ENCODE peak calls at places on chromosomes 6 and 20, in eight cellular contexts. U, E, A, R, I, M, Z and O are unnamed samples.

GRCh38 chr20:36128463-36129176 is 25.9 kb upstream of the EPB41L1 start:
- DNase-seq in A (peak; percentile 98), M (no peak), R (peak; percentile 39), E (no peak), I (no peak), Z (no peak), U (peak; percentile 31), O (no peak)

GRCh38 chr6:106453756-106454367 is 93.3 kb downstream of the CRYBG1 start:
- DNase-seq in E (no peak), R (no peak), U (no peak), A (no peak), I (no peak), M (no peak), Z (no peak), O (no peak)

GRCh38 chr20:10433014-10433622 is 904 bp downstream of the MKKS start:
- DNase-seq in R (no peak), Z (no peak), E (no peak), I (no peak), M (no peak), U (no peak), A (peak; percentile 25), O (no peak)

GRCh38 chr6:1678201-1678600 is 68.5 kb downstream of the FOXC1 start:
- DNase-seq in M (no peak), A (no peak), I (no peak), U (no peak), R (no peak), Z (no peak), E (no peak), O (no peak)

GRCh38 chr6:5094327-5094726 is 9.2 kb downstream of the PPP1R3G start:
- DNase-seq in R (no peak), I (no peak), M (no peak), U (peak; percentile 94), E (no peak), Z (no peak), A (peak; percentile 96), O (no peak)

GRCh38 chr6:122246906-122247658 is 152.4 kb upstream of the HSF2 start:
- DNase-seq in M (no peak), R (no peak), E (no peak), I (no peak), U (no peak), A (no peak), Z (no peak), O (no peak)

GRCh38 chr20:11170025-11170424 is 496.2 kb upstream of the JAG1 start:
- DNase-seq in I (no peak), A (no peak), E (no peak), M (no peak), U (no peak), R (no peak), Z (no peak), O (no peak)

GRCh38 chr6:5752282-5752681 is 254.4 kb downstream of the NRN1 start:
- DNase-seq in E (no peak), I (no peak), R (no peak), A (peak; percentile 80), U (peak; percentile 73), M (no peak), Z (no peak), O (no peak)

GRCh38 chr6:98839788-98840361 is 5.5 kb downstream of the POU3F2 start:
- DNase-seq in A (peak; percentile 33), M (no peak), R (no peak), Z (no peak), U (peak; percentile 58), I (no peak), E (no peak), O (no peak)

GRCh38 chr6:22727709-22728108 is 158.3 kb downstream of the HDGFL1 start:
- DNase-seq in R (no peak), A (peak; percentile 30), Z (no peak), U (no peak), I (no peak), M (no peak), E (no peak), O (no peak)

GRCh38 chr6:44156494-44157151 is 2.0 kb upstream of the CAPN11 start:
- DNase-seq in Z (no peak), E (no peak), A (no peak), R (no peak), U (no peak), I (no peak), M (no peak), O (no peak)

GRCh38 chr20:21246143-21246542 is 57.0 kb upstream of the XRN2 start:
- DNase-seq in R (no peak), M (no peak), Z (no peak), U (no peak), I (no peak), A (no peak), E (no peak), O (no peak)

GRCh38 chr20:61980647-61981583 is 84.8 kb downstream of the TAF4 start:
- DNase-seq in M (no peak), R (peak; percentile 53), I (no peak), A (peak; percentile 20), E (no peak), Z (peak; percentile 3), U (peak; percentile 22), O (peak; percentile 22)

GRCh38 chr6:94953867-94954631 is 623.3 kb upstream of the MANEA start:
- DNase-seq in R (no peak), A (no peak), M (no peak), Z (no peak), E (no peak), U (no peak), I (no peak), O (no peak)

GRCh38 chr6:116439572-116439971 is 21.6 kb upstream of the CALHM6 start:
- DNase-seq in Z (no peak), I (no peak), E (no peak), A (peak; percentile 29), R (no peak), U (peak; percentile 49), M (no peak), O (no peak)

GRCh38 chr6:133923938-133924593 is 29.0 kb upstream of the TBPL1 start:
- DNase-seq in A (peak; percentile 81), E (peak; percentile 53), U (peak; percentile 85), Z (peak; percentile 78), I (no peak), R (peak; percentile 75), M (no peak), O (no peak)

GRCh38 chr6:25410102-25410501 is 130.9 kb downstream of the CARMIL1 start:
- DNase-seq in M (no peak), R (no peak), Z (no peak), A (no peak), I (no peak), U (no peak), E (no peak), O (no peak)

DNA sequence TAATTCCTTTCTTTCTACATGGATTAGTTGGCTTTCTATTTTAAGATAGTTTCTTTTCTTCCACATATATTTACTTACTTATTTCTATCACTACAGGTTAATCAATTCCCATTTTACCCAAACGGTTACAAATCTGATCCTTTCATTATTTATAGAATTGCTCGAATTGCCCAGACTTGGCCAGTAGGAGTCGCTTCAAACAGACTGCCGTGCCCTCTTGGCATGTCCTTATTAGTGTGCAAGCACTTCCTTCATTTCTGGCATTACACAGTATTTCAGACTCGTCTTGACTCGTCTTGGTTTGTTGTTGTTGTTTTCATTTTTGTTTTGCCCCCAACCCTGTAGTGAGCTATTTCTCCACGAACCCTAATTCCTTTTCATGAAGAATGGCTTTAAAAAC is 74.6 kb downstream of the SAMD3 start:
- DNase-seq in M (no peak), Z (no peak), I (no peak), R (no peak), A (peak; percentile 5), E (no peak), U (no peak), O (no peak)
- TF ChIP-seq CTCF in M (peak; percentile 19), Z (peak; percentile 48), I (no peak), R (no peak), A (peak; percentile 26), E (no peak), U (peak; percentile 23), O (no peak)

GRCh38 chr6:3208096-3208774 is 19.2 kb downstream of the TUBB2B start:
- DNase-seq in M (no peak), I (no peak), U (peak; percentile 77), E (no peak), Z (no peak), R (no peak), A (peak; percentile 95), O (no peak)

GRCh38 chr6:3210024-3210610 is 17.3 kb downstream of the TUBB2B start:
- DNase-seq in M (no peak), U (no peak), R (no peak), I (no peak), A (no peak), E (no peak), Z (no peak), O (no peak)

GRCh38 chr6:3211681-3212080 is 15.8 kb downstream of the TUBB2B start:
- DNase-seq in M (no peak), Z (no peak), U (no peak), E (no peak), I (no peak), R (no peak), A (no peak), O (no peak)

GRCh38 chr6:3208775-3209113 is 18.7 kb downstream of the TUBB2B start:
- DNase-seq in R (no peak), M (no peak), Z (no peak), I (no peak), U (no peak), A (no peak), E (no peak), O (no peak)

GRCh38 chr6:3209114-3210023 is 18.1 kb downstream of the TUBB2B start:
- DNase-seq in M (no peak), A (peak; percentile 98), R (no peak), I (no peak), E (no peak), Z (peak; percentile 96), U (peak; percentile 96), O (no peak)
- TF ChIP-seq CTCF in M (no peak), A (peak; percentile 22), R (no peak), I (no peak), E (no peak), Z (no peak), U (peak; percentile 32), O (no peak)

GRCh38 chr20:63369724-63370622 is 8.8 kb upstream of the CHRNA4 start:
- DNase-seq in I (no peak), U (no peak), Z (no peak), E (no peak), M (no peak), A (no peak), R (no peak), O (no peak)
- TF ChIP-seq CTCF in I (no peak), U (no peak), Z (peak; percentile 3), E (no peak), M (no peak), A (no peak), R (no peak), O (no peak)

GRCh38 chr20:18377896-18378481 is 88.8 kb downstream of the DZANK1 start:
- DNase-seq in E (no peak), A (no peak), I (no peak), R (no peak), Z (no peak), M (no peak), U (no peak), O (no peak)

GRCh38 chr20:18380908-18381529 is 85.8 kb downstream of the DZANK1 start:
- DNase-seq in E (no peak), U (no peak), A (no peak), M (no peak), I (no peak), R (no peak), Z (no peak), O (no peak)
- TF ChIP-seq CTCF in E (no peak), U (no peak), A (no peak), M (no peak), I (no peak), R (no peak), Z (no peak), O (no peak)

GRCh38 chr20:58188496-58188895 is 40.0 kb downstream of the ANKRD60 start:
- DNase-seq in E (no peak), R (no peak), I (no peak), Z (no peak), A (no peak), M (no peak), U (no peak), O (no peak)
- TF ChIP-seq CTCF in E (no peak), R (no peak), I (no peak), Z (peak; percentile 10), A (no peak), M (no peak), U (peak; percentile 10), O (no peak)